ENCODE peak calls at places on chromosomes 4 and X, in ten cellular contexts. One of them, this sample, is unnamed.

GRCh38 chr4:1985780-1986577 is 22.8 kb downstream of the NELFA start:
- DNase-seq in sciatic nerve: no peak
- DNase-seq in activated CD4-positive, alpha-beta T cell treated with anti-CD3 and anti-CD28 coated beads, Interleukin-2, amount 50 U/mL, for 1 hour: no peak
- DNase-seq in left ventricle myocardium inferior: no peak
- DNase-seq in midbrain: no peak
- DNase-seq in GM10248: no peak
- DNase-seq in OCI-LY7: no peak
- DNase-seq in A172: no peak
- DNase-seq in naive thymus-derived CD4-positive, alpha-beta T cell: no peak
- DNase-seq in memory B cell: no peak
- DNase-seq in this sample: no peak

GRCh38 chrX:66200855-66201795 is 37.1 kb downstream of the HEPH start:
- DNase-seq in sciatic nerve: no peak
- DNase-seq in activated CD4-positive, alpha-beta T cell treated with anti-CD3 and anti-CD28 coated beads, Interleukin-2, amount 50 U/mL, for 1 hour: no peak
- DNase-seq in left ventricle myocardium inferior: no peak
- DNase-seq in midbrain: peak
- DNase-seq in GM10248: peak
- DNase-seq in OCI-LY7: peak
- DNase-seq in A172: no peak
- DNase-seq in naive thymus-derived CD4-positive, alpha-beta T cell: no peak
- DNase-seq in memory B cell: no peak
- DNase-seq in this sample: no peak

GRCh38 chr4:24482871-24483270 is 101.5 kb downstream of the DHX15 start:
- DNase-seq in sciatic nerve: no peak
- DNase-seq in activated CD4-positive, alpha-beta T cell treated with anti-CD3 and anti-CD28 coated beads, Interleukin-2, amount 50 U/mL, for 1 hour: no peak
- DNase-seq in left ventricle myocardium inferior: no peak
- DNase-seq in midbrain: no peak
- DNase-seq in GM10248: no peak
- DNase-seq in OCI-LY7: no peak
- DNase-seq in A172: no peak
- DNase-seq in naive thymus-derived CD4-positive, alpha-beta T cell: no peak
- DNase-seq in memory B cell: no peak
- DNase-seq in this sample: no peak

GRCh38 chrX:78886550-78886949 is 58.6 kb upstream of the P2RY10 start:
- DNase-seq in sciatic nerve: no peak
- DNase-seq in activated CD4-positive, alpha-beta T cell treated with anti-CD3 and anti-CD28 coated beads, Interleukin-2, amount 50 U/mL, for 1 hour: no peak
- DNase-seq in left ventricle myocardium inferior: no peak
- DNase-seq in midbrain: no peak
- DNase-seq in GM10248: peak
- DNase-seq in OCI-LY7: peak
- DNase-seq in A172: no peak
- DNase-seq in naive thymus-derived CD4-positive, alpha-beta T cell: no peak
- DNase-seq in memory B cell: no peak
- DNase-seq in this sample: no peak

GRCh38 chrX:799808-800207 is 169.2 kb downstream of the SHOX start:
- DNase-seq in sciatic nerve: no peak
- DNase-seq in activated CD4-positive, alpha-beta T cell treated with anti-CD3 and anti-CD28 coated beads, Interleukin-2, amount 50 U/mL, for 1 hour: no peak
- DNase-seq in left ventricle myocardium inferior: no peak
- DNase-seq in midbrain: no peak
- DNase-seq in GM10248: no peak
- DNase-seq in OCI-LY7: no peak
- DNase-seq in A172: no peak
- DNase-seq in naive thymus-derived CD4-positive, alpha-beta T cell: no peak
- DNase-seq in memory B cell: no peak
- DNase-seq in this sample: no peak

GRCh38 chr4:109559625-109559982 is 442 bp upstream of the MCUB start:
- DNase-seq in sciatic nerve: peak
- DNase-seq in activated CD4-positive, alpha-beta T cell treated with anti-CD3 and anti-CD28 coated beads, Interleukin-2, amount 50 U/mL, for 1 hour: peak
- DNase-seq in left ventricle myocardium inferior: peak
- DNase-seq in midbrain: no peak
- DNase-seq in GM10248: no peak
- DNase-seq in OCI-LY7: peak
- DNase-seq in A172: no peak
- DNase-seq in naive thymus-derived CD4-positive, alpha-beta T cell: peak
- DNase-seq in memory B cell: peak
- DNase-seq in this sample: peak

GRCh38 chr4:181970356-181970755 is 272.8 kb upstream of the TENM3 start:
- DNase-seq in sciatic nerve: no peak
- DNase-seq in activated CD4-positive, alpha-beta T cell treated with anti-CD3 and anti-CD28 coated beads, Interleukin-2, amount 50 U/mL, for 1 hour: no peak
- DNase-seq in left ventricle myocardium inferior: no peak
- DNase-seq in midbrain: no peak
- DNase-seq in GM10248: no peak
- DNase-seq in OCI-LY7: no peak
- DNase-seq in A172: peak
- DNase-seq in naive thymus-derived CD4-positive, alpha-beta T cell: no peak
- DNase-seq in memory B cell: no peak
- DNase-seq in this sample: no peak

GRCh38 chr4:108884596-108884995 is 121.7 kb upstream of the ETNPPL start:
- DNase-seq in sciatic nerve: no peak
- DNase-seq in activated CD4-positive, alpha-beta T cell treated with anti-CD3 and anti-CD28 coated beads, Interleukin-2, amount 50 U/mL, for 1 hour: no peak
- DNase-seq in left ventricle myocardium inferior: no peak
- DNase-seq in midbrain: no peak
- DNase-seq in GM10248: no peak
- DNase-seq in OCI-LY7: no peak
- DNase-seq in A172: no peak
- DNase-seq in naive thymus-derived CD4-positive, alpha-beta T cell: no peak
- DNase-seq in memory B cell: no peak
- DNase-seq in this sample: no peak

GRCh38 chrX:105018865-105019264 is 201.6 kb downstream of the TEX13A start:
- DNase-seq in sciatic nerve: no peak
- DNase-seq in activated CD4-positive, alpha-beta T cell treated with anti-CD3 and anti-CD28 coated beads, Interleukin-2, amount 50 U/mL, for 1 hour: no peak
- DNase-seq in left ventricle myocardium inferior: no peak
- DNase-seq in midbrain: no peak
- DNase-seq in GM10248: no peak
- DNase-seq in OCI-LY7: no peak
- DNase-seq in A172: no peak
- DNase-seq in naive thymus-derived CD4-positive, alpha-beta T cell: no peak
- DNase-seq in memory B cell: no peak
- DNase-seq in this sample: no peak

GRCh38 chrX:40434947-40435346 is 145.8 kb upstream of the ATP6AP2 start:
- DNase-seq in sciatic nerve: no peak
- DNase-seq in activated CD4-positive, alpha-beta T cell treated with anti-CD3 and anti-CD28 coated beads, Interleukin-2, amount 50 U/mL, for 1 hour: no peak
- DNase-seq in left ventricle myocardium inferior: peak
- DNase-seq in midbrain: peak
- DNase-seq in GM10248: no peak
- DNase-seq in OCI-LY7: no peak
- DNase-seq in A172: no peak
- DNase-seq in naive thymus-derived CD4-positive, alpha-beta T cell: no peak
- DNase-seq in memory B cell: no peak
- DNase-seq in this sample: no peak

GRCh38 chr4:3416270-3416669 is 25.5 kb upstream of the HGFAC start:
- DNase-seq in sciatic nerve: peak
- DNase-seq in activated CD4-positive, alpha-beta T cell treated with anti-CD3 and anti-CD28 coated beads, Interleukin-2, amount 50 U/mL, for 1 hour: no peak
- DNase-seq in left ventricle myocardium inferior: no peak
- DNase-seq in midbrain: no peak
- DNase-seq in GM10248: no peak
- DNase-seq in OCI-LY7: no peak
- DNase-seq in A172: no peak
- DNase-seq in naive thymus-derived CD4-positive, alpha-beta T cell: no peak
- DNase-seq in memory B cell: no peak
- DNase-seq in this sample: no peak

GRCh38 chr4:145619639-145619996 is 433 bp downstream of the MMAA start:
- DNase-seq in sciatic nerve: no peak
- DNase-seq in activated CD4-positive, alpha-beta T cell treated with anti-CD3 and anti-CD28 coated beads, Interleukin-2, amount 50 U/mL, for 1 hour: peak
- DNase-seq in left ventricle myocardium inferior: no peak
- DNase-seq in midbrain: peak
- DNase-seq in GM10248: no peak
- DNase-seq in OCI-LY7: no peak
- DNase-seq in A172: peak
- DNase-seq in naive thymus-derived CD4-positive, alpha-beta T cell: no peak
- DNase-seq in memory B cell: no peak
- DNase-seq in this sample: no peak

GRCh38 chrX:108415891-108416290 is 22.3 kb downstream of the COL4A6 start:
- DNase-seq in sciatic nerve: no peak
- DNase-seq in activated CD4-positive, alpha-beta T cell treated with anti-CD3 and anti-CD28 coated beads, Interleukin-2, amount 50 U/mL, for 1 hour: no peak
- DNase-seq in left ventricle myocardium inferior: no peak
- DNase-seq in midbrain: no peak
- DNase-seq in GM10248: no peak
- DNase-seq in OCI-LY7: no peak
- DNase-seq in A172: no peak
- DNase-seq in naive thymus-derived CD4-positive, alpha-beta T cell: no peak
- DNase-seq in memory B cell: no peak
- DNase-seq in this sample: no peak

GRCh38 chr4:15132739-15133138 is 130.5 kb downstream of the CPEB2 start:
- DNase-seq in sciatic nerve: no peak
- DNase-seq in activated CD4-positive, alpha-beta T cell treated with anti-CD3 and anti-CD28 coated beads, Interleukin-2, amount 50 U/mL, for 1 hour: no peak
- DNase-seq in left ventricle myocardium inferior: no peak
- DNase-seq in midbrain: peak
- DNase-seq in GM10248: no peak
- DNase-seq in OCI-LY7: no peak
- DNase-seq in A172: no peak
- DNase-seq in naive thymus-derived CD4-positive, alpha-beta T cell: no peak
- DNase-seq in memory B cell: no peak
- DNase-seq in this sample: no peak

GRCh38 chr4:134202557-134202956 is 968 bp upstream of the PABPC4L start:
- DNase-seq in sciatic nerve: no peak
- DNase-seq in activated CD4-positive, alpha-beta T cell treated with anti-CD3 and anti-CD28 coated beads, Interleukin-2, amount 50 U/mL, for 1 hour: no peak
- DNase-seq in left ventricle myocardium inferior: no peak
- DNase-seq in midbrain: no peak
- DNase-seq in GM10248: no peak
- DNase-seq in OCI-LY7: no peak
- DNase-seq in A172: peak
- DNase-seq in naive thymus-derived CD4-positive, alpha-beta T cell: no peak
- DNase-seq in memory B cell: no peak
- DNase-seq in this sample: no peak

GRCh38 chr4:97845758-97846157 is 297.5 kb downstream of the STPG2 start:
- DNase-seq in sciatic nerve: no peak
- DNase-seq in activated CD4-positive, alpha-beta T cell treated with anti-CD3 and anti-CD28 coated beads, Interleukin-2, amount 50 U/mL, for 1 hour: no peak
- DNase-seq in left ventricle myocardium inferior: no peak
- DNase-seq in midbrain: no peak
- DNase-seq in GM10248: no peak
- DNase-seq in OCI-LY7: no peak
- DNase-seq in A172: no peak
- DNase-seq in naive thymus-derived CD4-positive, alpha-beta T cell: no peak
- DNase-seq in memory B cell: no peak
- DNase-seq in this sample: no peak

GRCh38 chrX:48831909-48832291 is 3.5 kb downstream of the PCSK1N start:
- DNase-seq in sciatic nerve: no peak
- DNase-seq in activated CD4-positive, alpha-beta T cell treated with anti-CD3 and anti-CD28 coated beads, Interleukin-2, amount 50 U/mL, for 1 hour: no peak
- DNase-seq in left ventricle myocardium inferior: no peak
- DNase-seq in midbrain: no peak
- DNase-seq in GM10248: no peak
- DNase-seq in OCI-LY7: no peak
- DNase-seq in A172: no peak
- DNase-seq in naive thymus-derived CD4-positive, alpha-beta T cell: no peak
- DNase-seq in memory B cell: no peak
- DNase-seq in this sample: no peak

GRCh38 chr4:86376850-86377249 is 17.0 kb upstream of the MAPK10 start:
- DNase-seq in sciatic nerve: no peak
- DNase-seq in activated CD4-positive, alpha-beta T cell treated with anti-CD3 and anti-CD28 coated beads, Interleukin-2, amount 50 U/mL, for 1 hour: no peak
- DNase-seq in left ventricle myocardium inferior: no peak
- DNase-seq in midbrain: no peak
- DNase-seq in GM10248: no peak
- DNase-seq in OCI-LY7: no peak
- DNase-seq in A172: no peak
- DNase-seq in naive thymus-derived CD4-positive, alpha-beta T cell: no peak
- DNase-seq in memory B cell: no peak
- DNase-seq in this sample: no peak

GRCh38 chrX:47502591-47503222 is 19.7 kb upstream of the ZNF41 start:
- DNase-seq in sciatic nerve: no peak
- DNase-seq in activated CD4-positive, alpha-beta T cell treated with anti-CD3 and anti-CD28 coated beads, Interleukin-2, amount 50 U/mL, for 1 hour: no peak
- DNase-seq in left ventricle myocardium inferior: no peak
- DNase-seq in midbrain: peak
- DNase-seq in GM10248: no peak
- DNase-seq in OCI-LY7: no peak
- DNase-seq in A172: no peak
- DNase-seq in naive thymus-derived CD4-positive, alpha-beta T cell: no peak
- DNase-seq in memory B cell: no peak
- DNase-seq in this sample: no peak

GRCh38 chrX:40539214-40540142 is 41.3 kb upstream of the ATP6AP2 start:
- DNase-seq in sciatic nerve: peak
- DNase-seq in activated CD4-positive, alpha-beta T cell treated with anti-CD3 and anti-CD28 coated beads, Interleukin-2, amount 50 U/mL, for 1 hour: peak
- DNase-seq in left ventricle myocardium inferior: peak
- DNase-seq in midbrain: no peak
- DNase-seq in GM10248: peak
- DNase-seq in OCI-LY7: peak
- DNase-seq in A172: no peak
- DNase-seq in naive thymus-derived CD4-positive, alpha-beta T cell: peak
- DNase-seq in memory B cell: peak
- DNase-seq in this sample: peak

GRCh38 chrX:40971736-40972135 is 113.5 kb upstream of the USP9X start:
- DNase-seq in sciatic nerve: no peak
- DNase-seq in activated CD4-positive, alpha-beta T cell treated with anti-CD3 and anti-CD28 coated beads, Interleukin-2, amount 50 U/mL, for 1 hour: no peak
- DNase-seq in left ventricle myocardium inferior: no peak
- DNase-seq in midbrain: no peak
- DNase-seq in GM10248: no peak
- DNase-seq in OCI-LY7: no peak
- DNase-seq in A172: no peak
- DNase-seq in naive thymus-derived CD4-positive, alpha-beta T cell: no peak
- DNase-seq in memory B cell: no peak
- DNase-seq in this sample: no peak

GRCh38 chr4:163548481-163549243 is 54.2 kb downstream of the TMA16 start:
- DNase-seq in sciatic nerve: no peak
- DNase-seq in activated CD4-positive, alpha-beta T cell treated with anti-CD3 and anti-CD28 coated beads, Interleukin-2, amount 50 U/mL, for 1 hour: no peak
- DNase-seq in left ventricle myocardium inferior: no peak
- DNase-seq in midbrain: peak
- DNase-seq in GM10248: peak
- DNase-seq in OCI-LY7: peak
- DNase-seq in A172: peak
- DNase-seq in naive thymus-derived CD4-positive, alpha-beta T cell: no peak
- DNase-seq in memory B cell: no peak
- DNase-seq in this sample: no peak

GRCh38 chrX:155864655-155865054 is 16.5 kb upstream of the VAMP7 start:
- DNase-seq in sciatic nerve: no peak
- DNase-seq in activated CD4-positive, alpha-beta T cell treated with anti-CD3 and anti-CD28 coated beads, Interleukin-2, amount 50 U/mL, for 1 hour: no peak
- DNase-seq in left ventricle myocardium inferior: no peak
- DNase-seq in midbrain: no peak
- DNase-seq in GM10248: no peak
- DNase-seq in OCI-LY7: no peak
- DNase-seq in A172: peak
- DNase-seq in naive thymus-derived CD4-positive, alpha-beta T cell: no peak
- DNase-seq in memory B cell: no peak
- DNase-seq in this sample: no peak

GRCh38 chr4:73417973-73418372 is 13.9 kb downstream of the ALB start:
- DNase-seq in sciatic nerve: no peak
- DNase-seq in activated CD4-positive, alpha-beta T cell treated with anti-CD3 and anti-CD28 coated beads, Interleukin-2, amount 50 U/mL, for 1 hour: no peak
- DNase-seq in left ventricle myocardium inferior: no peak
- DNase-seq in midbrain: no peak
- DNase-seq in GM10248: no peak
- DNase-seq in OCI-LY7: no peak
- DNase-seq in A172: no peak
- DNase-seq in naive thymus-derived CD4-positive, alpha-beta T cell: no peak
- DNase-seq in memory B cell: no peak
- DNase-seq in this sample: no peak

GRCh38 chr4:1837069-1837468 is 18.9 kb downstream of the LETM1 start:
- DNase-seq in sciatic nerve: no peak
- DNase-seq in activated CD4-positive, alpha-beta T cell treated with anti-CD3 and anti-CD28 coated beads, Interleukin-2, amount 50 U/mL, for 1 hour: no peak
- DNase-seq in left ventricle myocardium inferior: no peak
- DNase-seq in midbrain: no peak
- DNase-seq in GM10248: no peak
- DNase-seq in OCI-LY7: no peak
- DNase-seq in A172: no peak
- DNase-seq in naive thymus-derived CD4-positive, alpha-beta T cell: no peak
- DNase-seq in memory B cell: no peak
- DNase-seq in this sample: no peak

GRCh38 chr4:82773049-82773448 is 25.5 kb downstream of the SCD5 start:
- DNase-seq in sciatic nerve: no peak
- DNase-seq in activated CD4-positive, alpha-beta T cell treated with anti-CD3 and anti-CD28 coated beads, Interleukin-2, amount 50 U/mL, for 1 hour: no peak
- DNase-seq in left ventricle myocardium inferior: no peak
- DNase-seq in midbrain: peak
- DNase-seq in GM10248: no peak
- DNase-seq in OCI-LY7: no peak
- DNase-seq in A172: no peak
- DNase-seq in naive thymus-derived CD4-positive, alpha-beta T cell: no peak
- DNase-seq in memory B cell: no peak
- DNase-seq in this sample: no peak

GRCh38 chr4:183797445-183798248 is 107.5 kb upstream of the STOX2 start:
- DNase-seq in sciatic nerve: peak
- DNase-seq in activated CD4-positive, alpha-beta T cell treated with anti-CD3 and anti-CD28 coated beads, Interleukin-2, amount 50 U/mL, for 1 hour: no peak
- DNase-seq in left ventricle myocardium inferior: peak
- DNase-seq in midbrain: no peak
- DNase-seq in GM10248: no peak
- DNase-seq in OCI-LY7: no peak
- DNase-seq in A172: no peak
- DNase-seq in naive thymus-derived CD4-positive, alpha-beta T cell: no peak
- DNase-seq in memory B cell: no peak
- DNase-seq in this sample: no peak

GRCh38 chr4:184216436-184217004 is 1.2 kb downstream of the ENPP6 start:
- DNase-seq in sciatic nerve: no peak
- DNase-seq in activated CD4-positive, alpha-beta T cell treated with anti-CD3 and anti-CD28 coated beads, Interleukin-2, amount 50 U/mL, for 1 hour: no peak
- DNase-seq in left ventricle myocardium inferior: no peak
- DNase-seq in midbrain: peak
- DNase-seq in GM10248: no peak
- DNase-seq in OCI-LY7: no peak
- DNase-seq in A172: no peak
- DNase-seq in naive thymus-derived CD4-positive, alpha-beta T cell: no peak
- DNase-seq in memory B cell: no peak
- DNase-seq in this sample: no peak